ENCODE peak calls at places on chromosomes 6 and 20, in eight cellular contexts. One of them, this sample, is unnamed.

GRCh38 chr6:50819906-50820589 is 1.4 kb downstream of the TFAP2B start:
- DNase-seq in GM10248: no peak
- DNase-seq in BE2C: peak; percentile 22
- DNase-seq in NCI-H2081: no peak
- DNase-seq in C1 segment of cervical spinal cord: no peak
- DNase-seq in IMR-90: no peak
- DNase-seq in fibroblast of pulmonary artery: no peak
- DNase-seq in testis: no peak
- DNase-seq in this sample: no peak

GRCh38 chr6:32188381-32189081 is 1.5 kb downstream of the PBX2 start:
- DNase-seq in testis: no peak
- DNase-seq in NCI-H2081: no peak
- DNase-seq in BE2C: no peak
- DNase-seq in C1 segment of cervical spinal cord: no peak
- DNase-seq in IMR-90: peak; percentile 12
- DNase-seq in fibroblast of pulmonary artery: peak; percentile 26
- DNase-seq in GM10248: no peak
- DNase-seq in this sample: no peak

GRCh38 chr20:32501709-32502108 is 83.4 kb downstream of the NOL4L start:
- DNase-seq in testis: no peak
- DNase-seq in C1 segment of cervical spinal cord: no peak
- DNase-seq in BE2C: no peak
- DNase-seq in fibroblast of pulmonary artery: peak; percentile 35
- DNase-seq in GM10248: no peak
- DNase-seq in NCI-H2081: no peak
- DNase-seq in IMR-90: peak; percentile 80
- DNase-seq in this sample: no peak

GRCh38 chr20:49545572-49545971 is 22.4 kb downstream of the PTGIS start:
- DNase-seq in IMR-90: no peak
- DNase-seq in NCI-H2081: no peak
- DNase-seq in BE2C: no peak
- DNase-seq in GM10248: no peak
- DNase-seq in testis: peak; percentile 9
- DNase-seq in C1 segment of cervical spinal cord: no peak
- DNase-seq in fibroblast of pulmonary artery: no peak
- DNase-seq in this sample: no peak

GRCh38 chr20:1415667-1416468 is 23.0 kb upstream of the FKBP1A start:
- DNase-seq in NCI-H2081: no peak
- DNase-seq in testis: no peak
- DNase-seq in BE2C: no peak
- DNase-seq in IMR-90: peak; percentile 97
- DNase-seq in GM10248: no peak
- DNase-seq in fibroblast of pulmonary artery: peak; percentile 85
- DNase-seq in C1 segment of cervical spinal cord: no peak
- DNase-seq in this sample: no peak

GRCh38 chr6:70686548-70687133 is 19.0 kb downstream of the SMAP1 start:
- DNase-seq in C1 segment of cervical spinal cord: no peak
- DNase-seq in BE2C: no peak
- DNase-seq in GM10248: peak; percentile 29
- DNase-seq in testis: no peak
- DNase-seq in fibroblast of pulmonary artery: peak; percentile 69
- DNase-seq in IMR-90: peak; percentile 56
- DNase-seq in NCI-H2081: peak; percentile 31
- DNase-seq in this sample: no peak

GRCh38 chr6:18327621-18328548 is 59.3 kb upstream of the RNF144B start:
- DNase-seq in IMR-90: no peak
- DNase-seq in GM10248: no peak
- DNase-seq in fibroblast of pulmonary artery: peak; percentile 12
- DNase-seq in BE2C: no peak
- DNase-seq in NCI-H2081: no peak
- DNase-seq in testis: peak; percentile 24
- DNase-seq in C1 segment of cervical spinal cord: no peak
- DNase-seq in this sample: no peak

GRCh38 chr20:51961964-51962761 is 159.8 kb upstream of the SALL4 start:
- DNase-seq in GM10248: no peak
- DNase-seq in BE2C: no peak
- DNase-seq in IMR-90: no peak
- DNase-seq in testis: no peak
- DNase-seq in fibroblast of pulmonary artery: no peak
- DNase-seq in C1 segment of cervical spinal cord: no peak
- DNase-seq in NCI-H2081: peak; percentile 60
- DNase-seq in this sample: no peak

GRCh38 chr20:52268184-52268583 is 76.6 kb upstream of the ZFP64 start:
- DNase-seq in BE2C: no peak
- DNase-seq in fibroblast of pulmonary artery: peak; percentile 6
- DNase-seq in C1 segment of cervical spinal cord: no peak
- DNase-seq in NCI-H2081: no peak
- DNase-seq in IMR-90: peak; percentile 59
- DNase-seq in GM10248: no peak
- DNase-seq in testis: no peak
- DNase-seq in this sample: no peak

GRCh38 chr20:44501448-44501847 is 20.4 kb downstream of the SERINC3 start:
- DNase-seq in fibroblast of pulmonary artery: peak; percentile 94
- DNase-seq in GM10248: no peak
- DNase-seq in C1 segment of cervical spinal cord: no peak
- DNase-seq in NCI-H2081: no peak
- DNase-seq in testis: no peak
- DNase-seq in BE2C: no peak
- DNase-seq in IMR-90: peak; percentile 91
- DNase-seq in this sample: no peak

This sample was measured in occipital lobe.